ENCODE peak calls at places on chromosomes 2 and 18, in nine cellular contexts. M, B, K, N, X, O, W, V and R are unnamed samples.

GRCh38 chr2:187586091-187586632 is 31.9 kb upstream of the TFPI start:
- DNase-seq in B (no peak), K (no peak), N (no peak), X (no peak), O (no peak), M (no peak), V (peak; percentile 50), W (no peak), R (no peak)

GRCh38 chr18:939958-940357 is 35.3 kb downstream of the ADCYAP1 start:
- DNase-seq in V (no peak), B (no peak), M (no peak), N (no peak), X (no peak), K (no peak), O (no peak), W (no peak), R (no peak)

GRCh38 chr2:66560683-66561082 is 125.8 kb downstream of the MEIS1 start:
- DNase-seq in M (no peak), W (no peak), O (no peak), B (no peak), K (no peak), V (no peak), X (no peak), N (no peak), R (no peak)

GRCh38 chr2:95174031-95174430 is 8.4 kb downstream of the ZNF2 start:
- DNase-seq in B (no peak), X (no peak), V (peak; percentile 25), K (no peak), N (no peak), M (no peak), W (no peak), O (no peak), R (no peak)

GRCh38 chr18:29488617-29489016 is 1311.7 kb upstream of the CDH2 start:
- DNase-seq in N (no peak), X (no peak), B (no peak), O (no peak), K (no peak), M (no peak), V (peak; percentile 7), W (no peak), R (no peak)

GRCh38 chr2:235556901-235557300 is 63.1 kb downstream of the AGAP1 start:
- DNase-seq in N (no peak), V (no peak), K (no peak), B (no peak), O (no peak), X (no peak), W (no peak), M (no peak), R (no peak)

GRCh38 chr2:197198890-197199289 is 111.7 kb downstream of the ANKRD44 start:
- DNase-seq in V (no peak), W (no peak), B (no peak), X (no peak), N (no peak), K (peak; percentile 29), O (peak; percentile 89), M (no peak), R (no peak)

GRCh38 chr18:27861539-27861938 is 315.4 kb downstream of the CDH2 start:
- DNase-seq in W (no peak), X (no peak), B (no peak), V (no peak), O (no peak), M (no peak), N (no peak), K (no peak), R (no peak)

GRCh38 chr2:85539361-85540130 is 578 bp downstream of the MAT2A start:
- DNase-seq in M (no peak), W (peak; percentile 79), V (peak; percentile 61), K (peak; percentile 75), B (no peak), O (peak; percentile 86), N (no peak), X (peak; percentile 40), R (no peak)

GRCh38 chr2:25614711-25615110 is 58.7 kb downstream of the DTNB start:
- DNase-seq in V (no peak), N (no peak), W (no peak), B (no peak), X (no peak), O (no peak), K (no peak), M (no peak), R (no peak)

GRCh38 chr18:60549338-60549960 is 176.9 kb upstream of the MC4R start:
- DNase-seq in N (peak; percentile 87), V (peak; percentile 78), B (peak; percentile 53), M (peak; percentile 51), O (peak; percentile 18), X (peak; percentile 1), W (peak; percentile 87), K (no peak), R (peak; percentile 60)

GRCh38 chr18:812673-813404 is 797 bp upstream of the YES1 start:
- DNase-seq in N (peak; percentile 81), W (no peak), M (peak; percentile 41), V (peak; percentile 82), O (no peak), B (no peak), K (peak; percentile 79), X (peak; percentile 36), R (peak; percentile 59)

GRCh38 chr2:44250376-44250775 is 24.9 kb upstream of the SLC3A1 start:
- DNase-seq in K (no peak), V (no peak), X (no peak), N (no peak), B (no peak), M (no peak), W (no peak), O (no peak), R (no peak)

GRCh38 chr2:74554821-74555531 is 456 bp downstream of the DOK1 start:
- DNase-seq in X (no peak), M (no peak), W (peak; percentile 74), K (peak; percentile 46), N (peak; percentile 79), B (no peak), O (peak; percentile 76), V (peak; percentile 27), R (no peak)

GRCh38 chr2:147211484-147211883 is 633.3 kb upstream of the ACVR2A start:
- DNase-seq in X (no peak), V (no peak), M (no peak), W (no peak), B (no peak), K (no peak), O (no peak), N (no peak), R (no peak)

DNA sequence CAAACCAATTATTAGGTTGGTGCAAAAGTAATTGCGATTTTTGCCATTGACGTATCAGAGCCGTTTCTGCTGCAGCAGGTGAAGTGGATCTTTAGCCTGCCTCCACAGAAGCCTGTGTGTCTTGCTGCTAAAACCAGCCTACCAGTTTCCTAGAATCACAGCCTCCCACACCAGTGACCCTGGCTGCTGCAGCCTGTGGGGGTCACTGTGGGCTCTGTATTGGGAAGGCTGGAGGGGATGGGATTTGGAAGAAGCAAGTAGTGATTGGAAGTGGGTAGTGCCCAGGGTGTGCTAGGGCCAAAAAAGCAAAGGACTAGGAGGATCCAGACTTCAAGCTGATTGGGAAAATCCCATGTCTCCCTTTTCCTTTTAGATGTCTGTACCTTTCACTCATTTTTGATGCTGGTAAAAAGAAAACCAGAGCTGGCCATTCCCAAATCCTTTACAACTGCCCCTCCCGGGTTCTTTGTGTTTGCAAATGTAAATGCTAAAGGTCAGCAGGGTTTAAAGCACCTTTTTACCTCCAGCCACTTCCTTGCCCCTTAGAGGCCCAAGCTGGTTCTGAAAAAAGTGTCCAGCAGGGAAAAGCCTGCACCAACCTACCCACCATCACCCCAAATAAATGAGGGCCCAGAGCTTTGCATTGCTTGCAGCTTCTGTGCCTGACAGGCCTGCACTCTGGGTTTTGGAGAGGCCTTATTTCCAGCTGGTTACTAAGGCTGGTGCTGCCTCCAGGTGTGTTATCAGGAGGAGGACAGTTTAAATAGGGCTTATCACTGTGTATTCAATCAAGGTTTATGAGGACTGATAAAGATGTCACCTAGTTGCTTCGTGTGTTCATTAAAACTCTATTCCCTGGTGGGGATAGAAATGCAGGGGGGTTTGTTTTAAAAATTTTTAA is 172.0 kb downstream of the MIB1 start:
- DNase-seq in X (no peak), O (no peak), B (no peak), V (no peak), N (peak; percentile 54), M (no peak), K (no peak), W (peak; percentile 41), R (no peak)
- TF ChIP-seq CTCF in X (peak; percentile 8), O (peak; percentile 17), B (no peak), V (no peak), N (peak; percentile 54), M (no peak), K (no peak), W (peak; percentile 19), R (no peak)

DNA sequence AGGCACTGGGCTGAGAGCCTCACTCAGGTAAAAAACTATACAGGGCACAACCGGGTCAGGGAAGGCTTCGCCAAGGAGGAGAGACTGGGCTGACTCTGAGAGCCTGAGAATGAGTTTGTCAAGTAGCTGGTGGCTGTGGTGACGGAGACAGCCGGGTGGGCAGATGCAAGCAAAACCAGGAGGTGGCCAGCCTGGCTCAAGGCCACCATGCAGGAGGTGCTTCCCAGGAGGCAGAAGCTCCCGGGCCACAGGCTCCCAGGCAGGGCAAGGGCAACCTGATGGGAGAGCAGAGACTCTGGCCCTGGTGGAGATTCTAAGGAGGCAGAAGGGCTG is 2.9 kb upstream of the INHBB start:
- DNase-seq in W (no peak), V (no peak), B (no peak), K (no peak), X (no peak), O (no peak), N (no peak), M (no peak), R (no peak)
- H3K4me3 ChIP-seq in W (no peak overlapping the region), V (no peak overlapping the region), B (no peak overlapping the region), K (no peak overlapping the region), X (no peak overlapping the region), O (no peak overlapping the region), N (no peak overlapping the region), M (no peak overlapping the region), R (no peak overlapping the region)

GRCh38 chr2:137167651-137168050 is 402.3 kb downstream of the THSD7B start:
- DNase-seq in X (no peak), N (no peak), M (no peak), B (no peak), K (no peak), O (no peak), W (no peak), V (no peak), R (no peak)

GRCh38 chr2:137173514-137173913 is 408.2 kb downstream of the THSD7B start:
- DNase-seq in V (no peak), K (no peak), N (no peak), X (no peak), B (peak; percentile 34), O (peak; percentile 13), W (peak; percentile 17), M (no peak), R (peak; percentile 41)

GRCh38 chr2:137168564-137168963 is 403.2 kb downstream of the THSD7B start:
- DNase-seq in V (no peak), B (no peak), N (no peak), M (no peak), K (no peak), X (no peak), W (no peak), O (no peak), R (peak; percentile 21)

GRCh38 chr2:137172162-137172561 is 406.8 kb downstream of the THSD7B start:
- DNase-seq in O (no peak), M (no peak), N (no peak), W (no peak), B (peak; percentile 7), V (no peak), X (no peak), K (no peak), R (no peak)
- TF ChIP-seq CTCF in O (no peak), M (no peak), N (no peak), W (no peak), B (no peak), V (no peak), X (no peak), K (no peak), R (no peak)

GRCh38 chr2:218895758-218896500 is 15.3 kb downstream of the WNT10A start:
- DNase-seq in N (no peak), K (no peak), O (no peak), X (no peak), B (no peak), M (no peak), V (no peak), W (no peak), R (no peak)
- H3K4me3 ChIP-seq in N (no peak overlapping the region), K (no peak overlapping the region), O (no peak overlapping the region), X (no peak overlapping the region), B (no peak overlapping the region), M (no peak overlapping the region), V (no peak overlapping the region), W (no peak overlapping the region), R (no peak overlapping the region)